ENCODE peak calls at places on chromosomes 3 and 15, in seven cellular contexts. K is GM20000, P is HCT116, L is omental fat pad, N is adrenal gland, Z is foreskin fibroblast, M is endothelial cell. U is an unnamed sample.

GRCh38 chr3:82891028-82891427 is 1129.6 kb upstream of the GBE1 start:
- DNase-seq in N (no peak), Z (no peak), P (no peak), M (no peak), L (no peak), K (no peak), U (no peak)

GRCh38 chr3:131081224-131081623 is 54.5 kb downstream of the NEK11 start:
- DNase-seq in N (no peak), Z (no peak), M (no peak), L (no peak), K (no peak), P (no peak), U (no peak)

GRCh38 chr3:38190481-38190881 is 25.1 kb downstream of the OXSR1 start:
- DNase-seq in M (no peak), K (no peak), N (no peak), Z (no peak), L (no peak), P (no peak), U (peak; percentile 10)

GRCh38 chr3:52317601-52318000 is 1.5 kb downstream of the DNAH1 start:
- DNase-seq in P (no peak), L (peak; percentile 36), N (no peak), M (peak; percentile 68), Z (peak; percentile 24), K (peak; percentile 63), U (no peak)

GRCh38 chr3:51637941-51638471 is 33.0 kb upstream of the TEX264 start:
- DNase-seq in Z (peak; percentile 42), L (no peak), K (peak; percentile 69), M (peak; percentile 61), N (peak; percentile 40), P (peak; percentile 73), U (peak; percentile 72)

GRCh38 chr3:194009019-194009418 is 126.9 kb upstream of the HES1 start:
- DNase-seq in Z (no peak), N (no peak), P (no peak), L (no peak), M (no peak), K (no peak), U (no peak)

GRCh38 chr15:60941448-60941847 is 287.7 kb downstream of the RORA start:
- DNase-seq in Z (peak; percentile 55), P (no peak), N (no peak), M (no peak), K (no peak), L (no peak), U (peak; percentile 84)

GRCh38 chr3:71447197-71447596 is 136.3 kb downstream of the FOXP1 start:
- DNase-seq in P (no peak), M (no peak), K (no peak), L (no peak), Z (no peak), N (no peak), U (peak; percentile 28)

GRCh38 chr3:78818161-78818985 is 949.4 kb downstream of the ROBO1 start:
- DNase-seq in P (no peak), M (no peak), N (no peak), L (no peak), K (no peak), Z (no peak), U (no peak)

GRCh38 chr15:64888336-64888735 is 23.4 kb upstream of the ANKDD1A start:
- DNase-seq in L (no peak), Z (no peak), K (no peak), M (no peak), P (no peak), N (no peak), U (no peak)

GRCh38 chr15:38145671-38146111 is 106.9 kb upstream of the SPRED1 start:
- DNase-seq in Z (no peak), N (no peak), L (no peak), K (no peak), M (no peak), P (no peak), U (no peak)

GRCh38 chr3:120559228-120560061 is 36.7 kb upstream of the NDUFB4 start:
- DNase-seq in Z (peak; percentile 78), L (no peak), K (no peak), M (peak; percentile 39), N (peak; percentile 87), P (peak; percentile 87), U (peak; percentile 64)

GRCh38 chr15:42046597-42046996 is 25.8 kb upstream of the PLA2G4E start:
- DNase-seq in N (no peak), M (no peak), Z (no peak), P (no peak), L (no peak), K (no peak), U (no peak)

GRCh38 chr3:69494091-69494659 is 108.3 kb upstream of the FRMD4B start:
- DNase-seq in L (no peak), P (no peak), Z (no peak), M (no peak), N (no peak), K (no peak), U (no peak)

GRCh38 chr3:117725314-117725713 is 1015.7 kb downstream of the TUSC7 start:
- DNase-seq in M (no peak), K (no peak), L (no peak), N (no peak), P (no peak), Z (no peak), U (no peak)

GRCh38 chr3:169657351-169658124 is 6.0 kb downstream of the MECOM start:
- DNase-seq in Z (no peak), L (no peak), M (no peak), P (no peak), N (no peak), K (no peak), U (no peak)

GRCh38 chr3:140342668-140343067 is 335.2 kb upstream of the TRIM42 start:
- DNase-seq in N (no peak), Z (no peak), L (no peak), P (no peak), M (no peak), K (no peak), U (no peak)

DNA sequence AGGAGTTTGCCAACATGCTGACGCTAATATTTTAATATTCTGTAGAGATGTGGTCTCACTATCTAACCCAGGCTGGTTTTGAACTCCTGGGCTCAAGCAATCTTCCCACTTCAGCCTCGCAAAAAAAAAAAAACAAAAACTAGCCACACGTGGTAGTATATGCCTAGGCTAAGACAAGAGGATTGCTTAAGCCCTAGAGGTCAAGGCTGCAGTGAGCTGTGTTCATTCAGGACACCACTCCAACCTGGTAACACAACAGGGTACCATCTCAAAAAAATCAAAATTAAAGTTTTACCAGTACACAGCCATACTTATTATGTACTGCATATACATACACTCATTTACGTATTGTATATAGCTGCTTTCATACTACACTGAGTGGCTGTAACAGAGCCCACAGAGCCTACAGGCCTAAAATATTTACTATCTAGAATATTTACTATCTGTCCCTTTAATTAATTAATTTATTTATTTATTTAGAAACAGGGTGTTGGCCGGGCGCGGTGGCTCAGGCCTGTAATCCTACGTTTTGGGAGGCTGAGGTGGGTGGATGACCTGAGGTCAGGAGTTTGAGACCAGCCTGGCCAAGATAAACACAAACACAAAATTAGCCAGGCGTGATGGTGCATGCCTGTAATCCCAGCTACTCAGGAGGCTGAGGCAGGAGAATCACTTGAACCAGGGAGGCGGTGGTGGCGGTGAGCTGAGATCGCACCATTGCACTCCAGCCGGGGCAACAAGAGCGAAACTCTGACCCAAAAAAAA is 23.2 kb downstream of the SMARCC1 start:
- DNase-seq in K (no peak), Z (no peak), M (no peak), N (no peak), L (no peak), P (no peak), U (peak; percentile 15)
- TF ChIP-seq CTCF in K (no peak), Z (no peak), M (no peak), N (no peak), L (no peak), P (no peak), U (no peak)

GRCh38 chr3:155870945-155871745 is 695 bp downstream of the GMPS start:
- DNase-seq in P (no peak), M (peak; percentile 44), L (peak; percentile 34), Z (peak; percentile 39), K (peak; percentile 59), N (peak; percentile 59), U (peak; percentile 63)

GRCh38 chr3:155872904-155873646 is 2.6 kb downstream of the GMPS start:
- DNase-seq in M (no peak), L (no peak), K (no peak), N (no peak), Z (no peak), P (no peak), U (no peak)

GRCh38 chr3:155871746-155872158 is 1.3 kb downstream of the GMPS start:
- DNase-seq in M (no peak), Z (no peak), N (no peak), K (no peak), L (no peak), P (no peak), U (no peak)

GRCh38 chr3:155870133-155870944 is at the start of gene GMPS:
- DNase-seq in P (peak; percentile 76), M (peak; percentile 97), Z (peak; percentile 93), K (peak; percentile 98), L (peak; percentile 67), N (peak; percentile 94), U (peak; percentile 93)

DNA sequence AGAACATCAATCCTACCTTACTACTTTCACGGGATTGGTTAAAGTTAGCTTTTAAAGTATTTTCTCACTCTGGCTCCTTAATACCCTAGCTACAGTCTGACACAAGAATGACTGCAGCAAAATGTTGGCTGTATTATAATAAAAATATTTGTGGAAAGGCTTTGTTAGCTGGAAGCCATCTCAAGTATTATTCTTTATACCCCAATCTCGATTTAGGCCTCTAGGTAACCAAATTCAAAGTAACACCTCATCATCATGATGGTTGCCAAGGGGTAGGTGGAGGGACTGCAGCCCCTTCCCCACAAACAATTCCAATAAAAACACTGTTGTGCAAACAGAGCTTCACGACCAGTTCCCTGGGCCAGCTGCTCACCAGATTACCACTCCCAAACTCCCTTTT is 786 bp upstream of the GMPS start:
- DNase-seq in K (no peak), Z (no peak), L (no peak), N (no peak), M (no peak), P (no peak), U (no peak)
- TF ChIP-seq CTCF in K (no peak), Z (no peak), L (no peak), N (no peak), M (no peak), P (no peak), U (no peak)

DNA sequence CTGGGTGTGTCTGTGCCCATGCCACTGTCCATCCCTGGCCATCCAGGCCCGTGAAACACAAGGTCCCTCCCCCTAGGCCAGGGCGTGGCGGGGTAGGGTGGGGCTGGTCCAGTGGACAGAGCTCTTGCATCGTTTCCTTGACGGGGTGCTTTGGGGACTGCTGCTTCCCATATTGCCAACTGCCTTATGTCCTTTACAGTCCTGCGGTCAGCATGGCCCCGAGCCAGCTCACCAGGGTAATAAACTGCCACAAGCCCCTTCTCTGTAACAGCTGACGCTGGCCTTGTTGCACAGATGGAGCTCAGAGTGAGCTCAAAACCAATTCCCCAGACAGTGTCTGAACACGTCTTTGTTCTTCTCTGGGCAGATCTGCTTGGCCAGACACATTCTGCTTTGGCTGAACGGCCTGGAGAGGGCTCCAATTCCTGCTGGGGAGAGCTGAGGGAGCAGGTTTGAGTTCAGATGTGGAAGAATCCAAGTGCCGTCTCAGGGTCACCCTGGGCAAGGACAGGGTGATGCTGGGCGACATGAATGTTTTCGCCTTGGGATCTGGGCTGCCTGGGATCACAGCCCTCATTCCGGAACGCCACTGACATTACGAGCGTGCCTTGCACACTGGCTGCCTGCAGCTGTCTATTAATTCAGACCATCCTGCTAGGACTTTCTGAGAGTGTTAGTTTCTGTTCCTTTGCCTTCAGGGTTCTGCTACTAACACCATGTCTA is 51.5 kb downstream of the RGMA start:
- DNase-seq in Z (peak; percentile 39), N (no peak), P (no peak), K (peak; percentile 15), M (no peak), L (no peak), U (no peak)
- TF ChIP-seq CTCF in Z (peak; percentile 29), N (no peak), P (no peak), K (no peak), M (no peak), L (no peak), U (no peak)

GRCh38 chr3:138331143-138331894 is 1.7 kb upstream of the NME9 start:
- DNase-seq in N (no peak), K (no peak), M (no peak), Z (peak; percentile 33), L (no peak), P (no peak), U (no peak)
- TF ChIP-seq CTCF in N (no peak), K (no peak), M (peak; percentile 27), Z (peak; percentile 22), L (no peak), P (peak; percentile 34), U (peak; percentile 3)